ENCODE peak calls at places on chromosomes 11 and 22, in eight cellular contexts. Y is left ventricle myocardium inferior, X is AG04450, Z is neural progenitor cell, F is RWPE2, K is cardiac fibroblast, I is fibroblast of lung, O is adrenal gland. Q is an unnamed sample.

GRCh38 chr11:398826-399225 is 4.8 kb downstream of the PKP3 start:
- DNase-seq in O (no peak), Y (no peak), X (no peak), I (no peak), K (peak; percentile 36), F (no peak), Z (no peak), Q (no peak)

GRCh38 chr11:63491614-63492372 is 826 bp upstream of the PLAAT5 start:
- DNase-seq in O (peak; percentile 58), K (peak; percentile 92), X (no peak), I (peak; percentile 84), Y (no peak), F (no peak), Z (peak; percentile 13), Q (no peak)

GRCh38 chr22:48179571-48180546 is 1417.4 kb downstream of the TBC1D22A start:
- DNase-seq in Z (no peak), I (no peak), F (no peak), X (no peak), Y (no peak), K (no peak), O (no peak), Q (no peak)

GRCh38 chr11:62547691-62548281 is 1.2 kb upstream of the AHNAK start:
- DNase-seq in F (peak; percentile 89), Z (peak; percentile 29), Y (peak; percentile 55), I (peak; percentile 40), K (no peak), X (no peak), O (no peak), Q (no peak)

GRCh38 chr22:22009661-22010060 is 27.1 kb upstream of the TOP3B start:
- DNase-seq in I (no peak), Y (no peak), O (no peak), X (no peak), F (no peak), Z (no peak), K (no peak), Q (no peak)

GRCh38 chr22:50528682-50529415 is 963 bp downstream of the TYMP start:
- DNase-seq in I (no peak), X (no peak), Y (no peak), Z (no peak), F (no peak), K (no peak), O (no peak), Q (no peak)

GRCh38 chr22:48227341-48228018 is 1465.0 kb downstream of the TBC1D22A start:
- DNase-seq in Z (no peak), K (no peak), O (no peak), I (no peak), X (no peak), F (no peak), Y (no peak), Q (no peak)

GRCh38 chr11:118343981-118344521 is at the start of gene CD3G:
- DNase-seq in Y (no peak), I (no peak), K (no peak), X (no peak), F (no peak), Z (no peak), O (no peak), Q (no peak)

GRCh38 chr11:71298016-71298550 is 45.7 kb upstream of the SHANK2 start:
- DNase-seq in Z (no peak), X (no peak), I (no peak), Y (no peak), K (no peak), O (no peak), F (peak; percentile 25), Q (no peak)

GRCh38 chr11:99937330-99937729 is 749.8 kb upstream of the ARHGAP42 start:
- DNase-seq in F (no peak), Y (no peak), X (no peak), K (no peak), I (no peak), Z (no peak), O (no peak), Q (no peak)

GRCh38 chr11:100753562-100753961 is 66.5 kb downstream of the ARHGAP42 start:
- DNase-seq in F (no peak), X (no peak), Y (no peak), Z (peak; percentile 75), O (no peak), I (no peak), K (no peak), Q (no peak)

GRCh38 chr11:64135711-64136110 is 30.2 kb downstream of the MACROD1 start:
- DNase-seq in Z (no peak), X (no peak), Y (no peak), F (peak; percentile 37), O (no peak), K (no peak), I (no peak), Q (no peak)

GRCh38 chr11:86484164-86484794 is 109.6 kb downstream of the CCDC81 start:
- DNase-seq in Y (peak; percentile 35), F (peak; percentile 91), K (peak; percentile 91), X (peak; percentile 96), Z (no peak), I (peak; percentile 98), O (peak; percentile 61), Q (peak; percentile 98)

GRCh38 chr11:10441652-10442503 is 13.2 kb upstream of the AMPD3 start:
- DNase-seq in Z (no peak), Y (no peak), O (no peak), X (no peak), F (no peak), I (peak; percentile 45), K (no peak), Q (no peak)

GRCh38 chr22:17368727-17369552 is at the start of gene CECR2:
- DNase-seq in X (no peak), O (peak; percentile 5), Z (peak; percentile 95), Y (peak; percentile 59), I (peak; percentile 10), K (peak; percentile 67), F (no peak), Q (no peak)

GRCh38 chr11:72410956-72411355 is 23.4 kb downstream of the CLPB start:
- DNase-seq in Z (no peak), X (no peak), I (no peak), O (no peak), F (no peak), Y (no peak), K (no peak), Q (no peak)

GRCh38 chr11:65859134-65859811 is 960 bp upstream of the MUS81 start:
- DNase-seq in K (peak; percentile 99), Z (peak; percentile 100), X (peak; percentile 97), O (peak; percentile 99), I (peak; percentile 99), Y (peak; percentile 100), F (peak; percentile 99), Q (peak; percentile 88)

GRCh38 chr11:65861165-65861505 is 902 bp downstream of the MUS81 start:
- DNase-seq in I (peak; percentile 12), Z (peak; percentile 43), F (peak; percentile 49), X (no peak), Y (no peak), O (no peak), K (no peak), Q (no peak)

GRCh38 chr11:65859812-65860277 is 388 bp upstream of the MUS81 start:
- DNase-seq in O (no peak), X (no peak), F (no peak), K (no peak), I (no peak), Y (peak; percentile 24), Z (peak; percentile 64), Q (no peak)

GRCh38 chr11:65861533-65862183 is 1.4 kb downstream of the MUS81 start:
- DNase-seq in I (no peak), X (no peak), Y (no peak), F (peak; percentile 47), Z (peak; percentile 1), O (no peak), K (no peak), Q (no peak)

GRCh38 chr11:65860278-65861164 is at the start of gene MUS81:
- DNase-seq in K (peak; percentile 99), F (peak; percentile 98), O (peak; percentile 98), I (peak; percentile 98), X (peak; percentile 94), Y (peak; percentile 97), Z (peak; percentile 97), Q (peak; percentile 88)
- TF ChIP-seq CTCF in K (peak; percentile 82), F (peak; percentile 95), O (peak; percentile 82), I (peak; percentile 70), X (peak; percentile 81), Y (peak; percentile 86), Z (peak; percentile 93), Q (peak; percentile 89)

GRCh38 chr22:41946360-41947180 is at the start of gene CENPM:
- DNase-seq in Y (peak; percentile 92), O (peak; percentile 95), X (peak; percentile 79), F (peak; percentile 96), I (peak; percentile 91), K (peak; percentile 93), Z (peak; percentile 97), Q (no peak)
- TF ChIP-seq CTCF in Y (peak; percentile 23), O (peak; percentile 33), X (peak; percentile 50), F (no peak), I (peak; percentile 17), K (peak; percentile 12), Z (peak; percentile 18), Q (peak; percentile 32)

DNA sequence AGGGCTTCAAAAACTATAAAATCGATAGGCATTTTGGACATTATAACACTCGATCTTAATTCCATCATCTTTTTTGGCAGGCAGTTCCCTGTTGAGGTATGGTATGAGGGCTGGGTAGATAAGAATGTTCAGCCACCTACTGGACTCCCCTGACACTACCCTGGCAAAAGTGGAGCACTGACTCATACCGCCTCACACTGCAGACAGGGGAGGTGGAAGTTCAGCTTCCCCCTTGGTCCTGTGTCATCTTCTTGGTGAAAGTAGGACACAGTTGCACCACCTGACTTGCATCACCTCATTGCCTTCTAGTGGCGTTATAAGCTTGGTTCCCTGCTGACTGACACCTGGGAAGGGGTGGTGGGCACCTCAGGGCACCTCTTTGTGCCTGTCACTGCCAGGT is 30.4 kb downstream of the PAAF1 start:
- DNase-seq in F (no peak), Z (no peak), Y (no peak), O (peak; percentile 84), I (peak; percentile 50), K (peak; percentile 21), X (no peak), Q (no peak)
- TF ChIP-seq CTCF in F (peak; percentile 24), Z (no peak), Y (peak; percentile 49), O (peak; percentile 58), I (peak; percentile 5), K (peak; percentile 23), X (peak; percentile 19), Q (no peak)

GRCh38 chr11:115984228-115984627 is 480.0 kb upstream of the CADM1 start:
- DNase-seq in K (no peak), Y (no peak), F (no peak), Z (no peak), X (no peak), I (no peak), O (no peak), Q (no peak)

GRCh38 chr11:115985896-115986295 is 481.7 kb upstream of the CADM1 start:
- DNase-seq in X (no peak), F (no peak), Z (no peak), I (peak; percentile 59), O (no peak), K (no peak), Y (no peak), Q (no peak)

GRCh38 chr11:115993613-115994012 is 489.4 kb upstream of the CADM1 start:
- DNase-seq in O (no peak), Z (no peak), K (no peak), F (no peak), X (no peak), I (no peak), Y (no peak), Q (no peak)

DNA sequence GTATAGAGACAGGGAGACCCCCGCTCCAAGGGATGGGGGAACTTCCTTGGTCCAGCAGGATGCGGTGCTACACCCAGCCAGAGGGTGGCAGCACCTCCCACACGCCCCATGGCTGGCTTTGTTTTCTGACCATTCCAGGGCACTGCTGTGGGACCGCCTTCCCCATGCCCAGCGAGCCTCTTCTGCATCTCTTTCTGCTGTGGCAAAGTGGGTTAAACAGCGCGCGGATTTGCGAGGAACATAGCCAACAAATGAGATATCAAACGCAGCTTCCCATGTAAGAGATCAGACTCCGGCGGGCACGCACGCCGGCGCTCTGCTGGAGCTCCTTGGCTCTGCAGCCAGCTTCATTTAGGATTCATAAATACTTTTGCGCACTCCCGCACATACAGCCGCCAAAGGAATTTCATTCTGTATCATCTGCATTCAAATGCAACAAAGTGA is 485.8 kb upstream of the CADM1 start:
- DNase-seq in F (no peak), Z (peak; percentile 74), X (no peak), Y (no peak), K (no peak), I (no peak), O (peak; percentile 14), Q (no peak)
- TF ChIP-seq CTCF in F (peak; percentile 42), Z (peak; percentile 92), X (peak; percentile 58), Y (peak; percentile 82), K (peak; percentile 37), I (peak; percentile 47), O (peak; percentile 52), Q (peak; percentile 39)